ENCODE peak calls at places on chromosomes 13 and 19, in five cellular contexts. One of them, this sample, is unnamed.

GRCh38 chr13:19590423-19590822 is 29.1 kb upstream of the TPTE2 start:
- DNase-seq in fibroblast of mammary gland: no peak
- DNase-seq in NCI-H748 treated with DMSO at 0.1 percent for 48 hours: no peak
- DNase-seq in endothelial cell: no peak
- DNase-seq in HFF-Myc: no peak
- DNase-seq in this sample: no peak

GRCh38 chr13:42454749-42455148 is 119.2 kb upstream of the TNFSF11 start:
- DNase-seq in fibroblast of mammary gland: no peak
- DNase-seq in NCI-H748 treated with DMSO at 0.1 percent for 48 hours: no peak
- DNase-seq in endothelial cell: no peak
- DNase-seq in HFF-Myc: no peak
- DNase-seq in this sample: no peak

GRCh38 chr13:82747948-82748347 is 1134.3 kb downstream of the SLITRK1 start:
- DNase-seq in fibroblast of mammary gland: peak; percentile 56
- DNase-seq in NCI-H748 treated with DMSO at 0.1 percent for 48 hours: no peak
- DNase-seq in endothelial cell: no peak
- DNase-seq in HFF-Myc: peak; percentile 22
- DNase-seq in this sample: no peak

GRCh38 chr13:93529961-93530360 is 303.4 kb downstream of the GPC6 start:
- DNase-seq in fibroblast of mammary gland: peak; percentile 39
- DNase-seq in NCI-H748 treated with DMSO at 0.1 percent for 48 hours: no peak
- DNase-seq in endothelial cell: no peak
- DNase-seq in HFF-Myc: no peak
- DNase-seq in this sample: no peak

GRCh38 chr13:110232756-110233155 is 74.2 kb downstream of the COL4A1 start:
- DNase-seq in fibroblast of mammary gland: peak; percentile 95
- DNase-seq in NCI-H748 treated with DMSO at 0.1 percent for 48 hours: no peak
- DNase-seq in endothelial cell: no peak
- DNase-seq in HFF-Myc: peak; percentile 42
- DNase-seq in this sample: no peak

GRCh38 chr13:26247011-26247410 is 6.9 kb upstream of the CDK8 start:
- DNase-seq in fibroblast of mammary gland: no peak
- DNase-seq in NCI-H748 treated with DMSO at 0.1 percent for 48 hours: no peak
- DNase-seq in endothelial cell: no peak
- DNase-seq in HFF-Myc: no peak
- DNase-seq in this sample: no peak

GRCh38 chr19:38149597-38149996 is 74.4 kb downstream of the DPF1 start:
- DNase-seq in fibroblast of mammary gland: peak; percentile 18
- DNase-seq in NCI-H748 treated with DMSO at 0.1 percent for 48 hours: no peak
- DNase-seq in endothelial cell: no peak
- DNase-seq in HFF-Myc: no peak
- DNase-seq in this sample: no peak

GRCh38 chr13:19606152-19606551 is 27.3 kb upstream of the MPHOSPH8 start:
- DNase-seq in fibroblast of mammary gland: peak; percentile 51
- DNase-seq in NCI-H748 treated with DMSO at 0.1 percent for 48 hours: no peak
- DNase-seq in endothelial cell: no peak
- DNase-seq in HFF-Myc: no peak
- DNase-seq in this sample: no peak

GRCh38 chr13:110008816-110009215 is 222.4 kb upstream of the IRS2 start:
- DNase-seq in fibroblast of mammary gland: no peak
- DNase-seq in NCI-H748 treated with DMSO at 0.1 percent for 48 hours: no peak
- DNase-seq in endothelial cell: no peak
- DNase-seq in HFF-Myc: no peak
- DNase-seq in this sample: no peak

GRCh38 chr19:6739390-6739883 is at the start of gene TRIP10:
- DNase-seq in fibroblast of mammary gland: peak; percentile 71
- DNase-seq in NCI-H748 treated with DMSO at 0.1 percent for 48 hours: peak; percentile 28
- DNase-seq in endothelial cell: peak; percentile 81
- DNase-seq in HFF-Myc: no peak
- DNase-seq in this sample: peak; percentile 23

GRCh38 chr19:48874309-48875135 is 2.3 kb downstream of the PPP1R15A start:
- DNase-seq in fibroblast of mammary gland: peak; percentile 87
- DNase-seq in NCI-H748 treated with DMSO at 0.1 percent for 48 hours: no peak
- DNase-seq in endothelial cell: no peak
- DNase-seq in HFF-Myc: no peak
- DNase-seq in this sample: no peak